ENCODE peak calls at places on chromosomes 13 and 19, in five cellular contexts. C, M, W, A and X are unnamed samples.
A peak's percentile ranks its signal among the peaks of the same experiment; 100 is the strongest.

GRCh38 chr13:28657784-28658538 is 969 bp upstream of the POMP start:
- DNase-seq in C (peak; percentile 42), A (no peak), W (peak; percentile 50), M (peak; percentile 53), X (no peak)

GRCh38 chr19:44816301-44816700 is 7.4 kb downstream of the BCAM start:
- DNase-seq in W (no peak), C (no peak), A (no peak), M (no peak), X (no peak)

GRCh38 chr19:16435999-16436650 is 35.6 kb downstream of the EPS15L1 start:
- DNase-seq in C (no peak), W (peak; percentile 47), A (peak; percentile 46), M (peak; percentile 54), X (no peak)

GRCh38 chr13:99434258-99434788 is 66.9 kb upstream of the TM9SF2 start:
- DNase-seq in A (no peak), C (no peak), W (no peak), M (no peak), X (no peak)

GRCh38 chr13:47708386-47708785 is 292.7 kb downstream of the SUCLA2 start:
- DNase-seq in W (peak; percentile 9), C (peak; percentile 80), A (peak; percentile 43), M (peak; percentile 52), X (peak; percentile 55)

GRCh38 chr19:14943601-14944000 is 2.3 kb downstream of the OR7C2 start:
- DNase-seq in A (no peak), M (peak; percentile 51), W (no peak), C (no peak), X (no peak)

GRCh38 chr13:60655268-60655667 is 258.2 kb downstream of the TDRD3 start:
- DNase-seq in M (no peak), W (no peak), C (no peak), A (no peak), X (no peak)

GRCh38 chr13:32045963-32046785 is 14.6 kb downstream of the FRY start:
- DNase-seq in A (peak; percentile 42), M (peak; percentile 82), C (peak; percentile 67), W (peak; percentile 74), X (peak; percentile 24)

GRCh38 chr13:39306639-39307589 is 268.7 kb downstream of the NHLRC3 start:
- DNase-seq in A (no peak), C (no peak), M (no peak), W (no peak), X (no peak)

GRCh38 chr13:110166598-110166997 is 140.4 kb downstream of the COL4A1 start:
- DNase-seq in M (no peak), A (no peak), W (no peak), C (no peak), X (no peak)

GRCh38 chr19:10643968-10644290 is 10.2 kb upstream of the ILF3 start:
- DNase-seq in A (no peak), W (no peak), M (no peak), C (no peak), X (no peak)

GRCh38 chr19:41373993-41374392 is 2.3 kb upstream of the TMEM91 start:
- DNase-seq in A (peak; percentile 82), C (peak; percentile 93), W (peak; percentile 92), M (peak; percentile 94), X (peak; percentile 68)

GRCh38 chr19:45470147-45471081 is 2.6 kb downstream of the FOSB start:
- DNase-seq in W (peak; percentile 47), C (no peak), A (peak; percentile 91), M (peak; percentile 55), X (peak; percentile 53)

GRCh38 chr13:111051656-111052232 is 63.4 kb upstream of the ARHGEF7 start:
- DNase-seq in A (no peak), C (no peak), M (no peak), W (no peak), X (no peak)

GRCh38 chr13:112972867-112973576 is 4.0 kb downstream of the MCF2L start:
- DNase-seq in A (no peak), W (no peak), M (no peak), C (no peak), X (no peak)

DNA sequence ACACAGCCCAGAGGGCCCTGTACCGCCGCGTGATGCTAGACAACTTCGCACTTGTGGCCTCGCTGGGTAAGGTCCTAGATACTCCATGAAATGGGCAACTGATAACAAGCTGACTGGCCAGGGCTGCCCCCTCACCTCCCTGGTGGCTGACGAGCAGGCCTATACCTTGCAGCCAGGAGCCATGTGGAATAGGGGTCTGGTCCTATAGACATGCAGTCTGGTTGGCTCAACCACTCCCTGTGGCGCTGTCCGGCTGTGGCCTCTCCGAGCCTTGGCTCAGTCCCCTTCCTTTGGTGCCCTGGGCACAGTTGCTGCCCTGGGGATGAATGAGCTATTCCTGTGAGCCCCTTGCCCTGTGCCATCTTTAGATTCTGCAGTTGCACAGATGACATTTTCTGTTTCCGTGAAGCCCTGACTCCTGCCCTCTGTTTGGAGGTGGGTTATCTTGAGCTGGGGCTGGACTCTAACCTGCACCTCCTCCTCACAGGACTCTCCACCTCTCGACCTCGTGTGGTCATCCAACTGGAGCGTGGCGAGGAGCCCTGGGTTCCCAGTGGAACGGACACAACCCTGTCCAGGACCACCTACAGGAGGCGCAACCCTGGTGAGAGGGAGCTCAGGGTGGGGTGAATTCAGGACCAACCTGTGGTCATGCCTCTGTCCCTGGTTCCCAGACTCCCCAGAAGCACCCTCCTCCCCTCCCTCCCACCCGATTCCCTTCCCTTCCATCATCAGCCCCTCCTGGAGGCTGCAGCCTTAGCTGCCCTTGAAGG is 2.5 kb downstream of the ZNF324 start:
- DNase-seq in A (no peak), W (no peak), M (no peak), C (no peak), X (no peak)
- TF ChIP-seq CTCF in A (no peak), W (no peak), M (no peak), C (no peak), X (no peak)

GRCh38 chr13:96994030-96994848 is at the start of gene OXGR1:
- DNase-seq in A (no peak), C (no peak), M (no peak), W (no peak), X (no peak)
- H3K4me3 ChIP-seq in A (peak within 1 kb of the TSS; percentile 52), C (peak within 1 kb of the TSS; percentile 41), M (peak within 1 kb of the TSS; percentile 51), W (peak within 1 kb of the TSS; percentile 57), X (peak within 1 kb of the TSS; percentile 47)

GRCh38 chr19:51103811-51104470 is 4.3 kb downstream of the CTU1 start:
- DNase-seq in M (no peak), A (no peak), W (no peak), C (no peak), X (no peak)

GRCh38 chr19:51108805-51109146 is 567 bp upstream of the CTU1 start:
- DNase-seq in W (no peak), M (no peak), C (no peak), A (no peak), X (no peak)

GRCh38 chr19:51108066-51108804 is at the start of gene CTU1:
- DNase-seq in C (peak; percentile 99), W (peak; percentile 99), M (peak; percentile 99), A (peak; percentile 99), X (peak; percentile 99)

GRCh38 chr19:51110666-51110971 is 2.4 kb upstream of the CTU1 start:
- DNase-seq in A (no peak), M (no peak), W (no peak), C (no peak), X (no peak)

GRCh38 chr19:51107406-51108065 is 673 bp downstream of the CTU1 start:
- DNase-seq in C (peak; percentile 16), W (peak; percentile 20), M (peak; percentile 25), A (peak; percentile 14), X (peak; percentile 25)
- TF ChIP-seq CTCF in C (no peak), W (no peak), M (no peak), A (no peak), X (peak; percentile 18)

GRCh38 chr19:3367572-3368440 is 1.4 kb downstream of the NFIC start:
- DNase-seq in W (no peak), M (no peak), A (no peak), C (no peak), X (no peak)

GRCh38 chr19:3366761-3367571 is 583 bp downstream of the NFIC start:
- DNase-seq in C (peak; percentile 63), W (no peak), M (no peak), A (no peak), X (no peak)

GRCh38 chr19:3365093-3365446 is 1.3 kb upstream of the NFIC start:
- DNase-seq in W (no peak), C (no peak), A (no peak), M (no peak), X (no peak)

GRCh38 chr19:3365447-3366103 is 808 bp upstream of the NFIC start:
- DNase-seq in W (peak; percentile 67), M (peak; percentile 71), C (no peak), A (peak; percentile 57), X (no peak)

DNA sequence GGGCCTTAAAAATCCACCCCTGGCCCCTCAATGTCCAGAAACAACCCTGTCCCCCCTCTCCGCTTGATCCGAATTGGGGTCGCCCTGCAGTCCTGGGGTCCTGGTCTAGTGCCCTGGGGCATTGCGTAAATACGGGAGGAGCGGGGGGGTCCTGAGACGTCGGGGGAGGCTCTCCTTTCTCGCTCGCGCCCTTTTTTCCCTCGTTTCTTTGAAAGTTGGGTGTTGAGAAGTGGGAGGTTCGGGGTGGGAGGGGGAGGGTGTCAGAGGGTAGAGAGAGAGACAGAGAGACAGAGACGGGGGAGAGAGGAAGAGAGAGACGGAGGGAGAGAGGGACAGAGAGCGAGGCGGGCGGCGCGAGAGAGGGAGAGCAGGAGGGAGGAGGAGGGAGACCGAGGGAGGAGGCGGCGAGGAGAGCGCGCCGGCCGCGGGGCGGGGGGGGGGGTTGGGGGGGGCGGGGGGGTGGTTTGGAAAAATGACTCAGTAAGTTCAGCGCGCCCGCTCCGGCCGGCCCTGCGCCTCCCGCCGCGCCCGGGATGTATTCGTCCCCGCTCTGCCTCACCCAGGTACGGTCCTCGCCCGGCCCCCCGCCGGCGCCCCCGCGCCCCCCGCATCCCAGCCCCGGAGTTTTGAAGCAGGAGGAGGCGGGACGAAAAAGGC is at the start of gene NFIC:
- DNase-seq in M (peak; percentile 87), W (peak; percentile 85), A (peak; percentile 74), C (peak; percentile 95), X (peak; percentile 69)
- H3K4me3 ChIP-seq in M (peak within 1 kb of the TSS; percentile 81), W (peak within 1 kb of the TSS; percentile 78), A (peak within 1 kb of the TSS; percentile 75), C (peak within 1 kb of the TSS; percentile 71), X (peak within 1 kb of the TSS; percentile 77)

DNA sequence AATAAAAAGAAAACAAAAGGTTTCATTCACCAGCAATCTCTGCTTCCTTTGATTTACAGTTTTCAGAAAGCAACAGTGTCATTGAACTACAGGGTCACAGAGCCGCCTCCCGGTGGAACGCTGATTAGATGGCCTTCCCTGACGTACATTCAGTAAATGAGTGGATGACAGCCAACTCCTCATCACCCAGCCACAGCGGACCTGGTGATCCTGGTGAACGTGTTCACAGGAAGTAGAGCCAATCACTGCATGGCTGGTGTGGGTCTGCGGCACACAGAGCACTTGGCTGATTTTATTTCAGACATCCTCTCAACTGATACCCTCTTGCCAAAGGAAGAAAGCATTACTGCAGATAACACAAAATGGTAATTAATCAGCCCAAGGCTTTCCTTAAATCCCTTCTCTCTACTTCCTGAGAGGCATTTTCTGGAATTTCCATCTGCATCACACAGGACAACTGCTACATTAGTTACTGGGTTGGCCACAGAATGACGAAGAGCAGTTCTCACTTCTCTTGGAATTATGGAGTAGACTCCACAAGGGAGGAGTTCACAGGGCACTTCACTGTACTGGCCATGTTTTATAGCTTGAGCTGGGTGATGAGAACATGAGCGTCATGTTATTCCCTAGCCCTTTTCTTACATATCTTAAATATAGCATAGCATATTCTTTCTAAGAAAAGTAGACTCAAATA is 84.0 kb upstream of the SLC7A1 start:
- DNase-seq in A (peak; percentile 61), M (peak; percentile 34), C (no peak), W (no peak), X (no peak)
- TF ChIP-seq CTCF in A (no peak), M (no peak), C (no peak), W (no peak), X (no peak)